ENCODE peak calls at places on chromosome 2, in eight cellular contexts. D, P, V, Y, X, H, C and N are unnamed samples.

GRCh38 chr2:177385151-177385550 is 7.4 kb upstream of the AGPS start:
- DNase-seq in D (no peak), P (no peak), V (no peak), Y (no peak), X (no peak), H (no peak), C (no peak), N (no peak)

GRCh38 chr2:69366-70344 is 23.4 kb upstream of the FAM110C start:
- DNase-seq in D (no peak), P (no peak), V (no peak), Y (no peak), X (no peak), H (no peak), C (peak; percentile 51), N (no peak)

GRCh38 chr2:106197878-106198277 is 3.8 kb upstream of the UXS1 start:
- DNase-seq in D (no peak), P (no peak), V (no peak), Y (no peak), X (peak; percentile 88), H (no peak), C (peak; percentile 66), N (no peak)

GRCh38 chr2:101596346-101596745 is 101.2 kb upstream of the MAP4K4 start:
- DNase-seq in D (no peak), P (no peak), V (no peak), Y (no peak), X (no peak), H (no peak), C (no peak), N (no peak)

GRCh38 chr2:42756956-42757513 is 6.9 kb downstream of the OXER1 start:
- DNase-seq in D (no peak), P (no peak), V (no peak), Y (no peak), X (no peak), H (no peak), C (no peak), N (no peak)

GRCh38 chr2:101710690-101711318 is 13.3 kb downstream of the MAP4K4 start:
- DNase-seq in D (no peak), P (no peak), V (no peak), Y (no peak), X (peak; percentile 61), H (no peak), C (no peak), N (no peak)

GRCh38 chr2:17857016-17857415 is 21.5 kb upstream of the KCNS3 start:
- DNase-seq in D (no peak), P (no peak), V (no peak), Y (no peak), X (peak; percentile 64), H (no peak), C (no peak), N (no peak)

GRCh38 chr2:36413218-36413617 is 57.6 kb downstream of the CRIM1 start:
- DNase-seq in D (no peak), P (no peak), V (no peak), Y (no peak), X (peak; percentile 44), H (no peak), C (no peak), N (no peak)

GRCh38 chr2:140585016-140585415 is 1545.8 kb downstream of the LRP1B start:
- DNase-seq in D (no peak), P (no peak), V (no peak), Y (no peak), X (no peak), H (no peak), C (no peak), N (no peak)

GRCh38 chr2:108219688-108220087 is 20.1 kb upstream of the SULT1C3 start:
- DNase-seq in D (no peak), P (no peak), V (no peak), Y (no peak), X (no peak), H (no peak), C (no peak), N (no peak)

GRCh38 chr2:24881158-24881557 is 38.9 kb downstream of the ADCY3 start:
- DNase-seq in D (no peak), P (no peak), V (no peak), Y (no peak), X (no peak), H (no peak), C (no peak), N (no peak)

GRCh38 chr2:172070936-172071335 is 14.4 kb upstream of the DLX1 start:
- DNase-seq in D (no peak), P (no peak), V (no peak), Y (no peak), X (no peak), H (no peak), C (no peak), N (no peak)

DNA sequence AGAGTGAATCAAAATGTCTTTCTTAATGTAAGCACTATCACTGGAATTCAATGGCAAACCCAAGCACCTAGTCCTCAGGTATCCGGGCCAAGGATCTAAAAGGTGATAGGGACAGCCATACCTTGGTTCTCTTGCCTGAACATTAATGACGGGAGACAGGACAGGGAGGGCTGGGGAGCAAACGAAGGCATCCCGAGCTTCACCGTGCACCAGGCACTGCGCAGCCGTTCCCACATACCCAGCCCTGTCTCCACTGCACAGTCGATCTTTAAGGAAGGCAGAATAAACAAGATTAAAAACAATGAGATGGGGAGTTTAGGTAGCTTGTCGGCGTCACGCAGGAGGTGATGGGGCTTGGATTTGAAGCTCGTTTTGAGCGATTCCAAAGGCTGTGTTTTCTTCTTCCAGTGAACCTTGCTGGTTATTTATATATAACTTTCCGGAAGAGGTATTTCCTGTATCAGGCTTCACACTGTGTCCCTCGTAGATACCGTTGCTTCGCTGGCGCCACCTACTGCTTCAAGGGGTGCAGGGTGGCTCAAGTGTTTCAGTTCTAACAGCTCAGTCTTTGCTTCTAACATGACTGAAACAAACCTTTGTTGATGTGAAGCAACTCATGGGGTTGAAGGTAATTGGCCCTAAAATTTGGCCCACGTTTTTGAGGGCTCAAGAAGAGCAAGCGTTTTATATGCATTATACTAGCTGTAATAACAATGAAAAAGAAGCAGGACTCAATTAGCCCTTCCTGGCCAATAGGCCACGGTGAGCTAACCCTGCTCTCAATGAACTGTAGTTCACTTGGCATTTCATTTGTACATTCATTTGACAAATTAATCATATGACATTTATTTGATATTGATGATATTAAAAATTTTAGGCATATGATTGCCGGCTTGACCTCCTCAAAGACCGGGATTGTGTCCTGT is 77.4 kb downstream of the DCDC2C start:
- DNase-seq in D (peak; percentile 18), P (peak; percentile 65), V (no peak), Y (peak; percentile 32), X (peak; percentile 57), H (peak; percentile 54), C (peak; percentile 74), N (peak; percentile 49)
- H3K4me3 ChIP-seq in D (no peak overlapping the region), P (no peak overlapping the region), V (peak overlapping the region; percentile 27), Y (no peak overlapping the region), X (no peak overlapping the region), H (no peak overlapping the region), C (no peak overlapping the region), N (no peak overlapping the region)

DNA sequence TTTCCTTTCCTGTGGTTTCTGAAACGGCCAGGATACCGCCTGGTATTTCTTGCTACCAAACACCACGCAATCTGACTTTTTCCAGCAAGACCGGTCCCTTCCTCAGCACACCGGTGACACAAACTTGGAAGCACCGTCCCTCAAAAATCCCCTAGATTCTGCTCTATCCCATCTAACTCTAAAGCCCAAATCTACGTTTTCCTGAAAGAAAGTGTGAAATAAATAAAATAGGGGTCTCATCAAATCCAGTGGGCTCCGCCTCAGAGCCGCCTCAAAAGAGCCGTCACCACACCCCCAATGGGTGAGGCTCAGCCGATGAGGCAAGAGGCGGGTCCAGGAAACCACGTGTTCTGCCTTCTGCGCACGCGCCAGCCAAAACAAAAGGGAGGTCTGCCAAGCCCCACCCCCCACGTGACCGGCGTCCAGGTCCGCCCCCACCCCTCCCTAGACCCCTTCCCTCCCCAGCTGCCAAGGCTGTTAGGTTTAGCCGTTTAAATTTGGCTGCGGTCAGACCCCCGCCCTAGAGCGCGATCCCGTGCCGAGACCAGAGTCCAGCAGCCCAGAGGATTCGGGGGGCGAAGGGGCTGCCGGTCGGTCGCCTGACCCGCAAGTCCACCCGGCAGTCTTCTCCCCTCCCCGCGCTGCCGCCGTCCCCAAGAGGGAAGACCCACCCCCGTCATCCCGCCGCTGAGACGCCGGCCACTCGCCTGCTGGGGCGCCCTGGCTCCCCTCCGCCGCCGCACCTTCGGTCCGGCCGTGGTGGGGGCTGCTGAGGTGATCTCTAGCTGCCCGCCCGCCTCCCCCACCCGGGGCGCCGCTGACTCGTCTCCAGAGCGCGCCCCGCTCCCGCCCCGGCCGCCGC is 536 bp downstream of the KANSL1L start:
- DNase-seq in D (peak; percentile 93), P (peak; percentile 97), V (peak; percentile 77), Y (peak; percentile 96), X (peak; percentile 98), H (peak; percentile 97), C (peak; percentile 99), N (peak; percentile 97)
- H3K4me1 ChIP-seq in D (peaks cover 6% of the 10 kb centered on the region), P (peaks cover 27% of the 10 kb centered on the region), V (peaks cover 41% of the 10 kb centered on the region), Y (no peaks in the 10 kb centered on the region), X (peaks cover 26% of the 10 kb centered on the region), H (peaks cover 49% of the 10 kb centered on the region), C (peaks cover 12% of the 10 kb centered on the region), N (no peaks in the 10 kb centered on the region)

GRCh38 chr2:100321881-100322820 is at the start of gene LONRF2:
- DNase-seq in D (no peak), P (no peak), V (no peak), Y (peak; percentile 30), X (peak; percentile 40), H (peak; percentile 45), C (peak; percentile 58), N (peak; percentile 48)
- H3K4me3 ChIP-seq in D (no peak within 1 kb of the TSS), P (no peak within 1 kb of the TSS), V (peak within 1 kb of the TSS; percentile 80), Y (peak within 1 kb of the TSS; percentile 69), X (peak within 1 kb of the TSS; percentile 68), H (peak within 1 kb of the TSS; percentile 61), C (peak within 1 kb of the TSS; percentile 55), N (peak within 1 kb of the TSS; percentile 74)

DNA sequence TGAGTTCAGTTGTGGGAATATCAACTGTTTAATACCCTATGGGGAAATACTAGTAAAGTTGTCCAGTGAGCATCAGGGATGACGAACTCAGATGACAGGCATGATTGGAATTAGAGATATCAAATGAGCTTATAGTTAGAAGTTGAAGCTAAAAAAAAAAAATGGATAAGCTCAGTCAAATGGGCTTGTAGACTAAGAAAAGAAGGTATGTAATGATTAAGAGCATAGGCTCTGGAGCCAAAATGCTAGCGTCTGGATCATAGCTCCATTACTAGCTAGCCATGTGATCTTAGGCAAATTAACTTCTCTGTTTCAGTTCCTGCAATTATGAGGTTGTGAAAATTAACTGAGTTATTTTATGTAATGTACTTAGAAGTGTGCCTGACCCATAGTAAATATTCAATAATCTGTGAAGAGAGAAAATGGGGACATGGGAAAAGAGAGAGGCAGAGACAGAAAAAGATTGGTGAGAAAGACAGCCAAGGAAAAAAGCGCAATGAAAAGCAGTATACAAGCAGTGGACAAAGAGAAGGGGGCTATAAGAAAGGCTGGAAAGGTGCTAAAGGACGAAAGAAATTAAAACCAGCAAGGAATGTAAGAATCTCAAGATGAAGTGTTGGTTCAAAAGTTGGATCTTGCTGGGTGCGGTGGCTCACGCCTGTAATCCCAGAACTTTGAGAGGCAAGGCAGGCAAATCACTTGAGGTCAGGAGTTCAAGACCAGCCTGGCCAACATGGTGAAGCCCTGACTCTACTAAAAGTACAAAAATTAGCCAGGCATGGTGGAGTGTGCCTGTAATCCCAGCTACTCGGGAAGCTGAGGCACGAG is 95.6 kb upstream of the SLC39A10 start:
- DNase-seq in D (no peak), P (no peak), V (no peak), Y (no peak), X (peak; percentile 94), H (no peak), C (no peak), N (no peak)
- H3K4me1 ChIP-seq in D (peaks cover 68% of the 10 kb centered on the region), P (peaks cover 13% of the 10 kb centered on the region), V (no peaks in the 10 kb centered on the region), Y (no peaks in the 10 kb centered on the region), X (peaks cover 63% of the 10 kb centered on the region), H (no peaks in the 10 kb centered on the region), C (peaks cover 4% of the 10 kb centered on the region), N (no peaks in the 10 kb centered on the region)

GRCh38 chr2:9655441-9656269 is 24.9 kb upstream of the YWHAQ start:
- DNase-seq in D (no peak), P (peak; percentile 86), V (no peak), Y (no peak), X (peak; percentile 96), H (no peak), C (no peak), N (no peak)
- H3K4me3 ChIP-seq in D (no peak overlapping the region), P (no peak overlapping the region), V (no peak overlapping the region), Y (no peak overlapping the region), X (peak overlapping the region; percentile 61), H (no peak overlapping the region), C (no peak overlapping the region), N (no peak overlapping the region)